ENCODE peak calls at places on chromosomes 12 and 14, in six cellular contexts. L is aorta, H is colonic mucosa, A is hepatocyte, T is heart right ventricle, U is A549. B is an unnamed sample.

GRCh38 chr14:50318031-50318626 is 6.0 kb downstream of the DMAC2L start:
- DNase-seq in A (peak; percentile 38), U (peak; percentile 56), L (no peak), T (no peak), H (no peak), B (peak; percentile 41)

GRCh38 chr12:5706247-5706646 is 238.8 kb downstream of the ANO2 start:
- DNase-seq in H (no peak), U (no peak), A (no peak), L (no peak), T (no peak), B (no peak)

GRCh38 chr14:64951291-64951690 is 8.7 kb upstream of the GPX2 start:
- DNase-seq in T (no peak), L (no peak), U (no peak), A (no peak), H (no peak), B (no peak)

GRCh38 chr12:127537070-127537469 is 729.9 kb upstream of the TMEM132C start:
- DNase-seq in A (no peak), U (no peak), L (no peak), H (no peak), T (no peak), B (no peak)

GRCh38 chr12:8156845-8157244 is at the start of gene ZNF705A:
- DNase-seq in U (peak; percentile 18), A (no peak), H (no peak), L (no peak), T (no peak), B (no peak)

GRCh38 chr12:52903855-52904508 is 894 bp downstream of the KRT8 start:
- DNase-seq in U (peak; percentile 56), L (peak; percentile 59), H (peak; percentile 64), A (peak; percentile 86), T (peak; percentile 23), B (peak; percentile 90)

GRCh38 chr14:92308676-92309075 is 14.3 kb upstream of the SLC24A4 start:
- DNase-seq in U (no peak), A (no peak), T (no peak), H (no peak), L (no peak), B (no peak)

GRCh38 chr14:105377555-105378182 is 20.7 kb upstream of the TEX22 start:
- DNase-seq in U (no peak), H (no peak), T (no peak), A (no peak), L (no peak), B (no peak)

GRCh38 chr12:21527451-21528180 is 1.5 kb downstream of the SPX start:
- DNase-seq in A (peak; percentile 73), H (peak; percentile 25), L (peak; percentile 52), T (peak; percentile 40), U (peak; percentile 70), B (peak; percentile 5)

GRCh38 chr12:101040936-101041335 is 169.1 kb downstream of the SLC5A8 start:
- DNase-seq in A (no peak), T (no peak), L (no peak), H (no peak), U (no peak), B (peak; percentile 7)

GRCh38 chr14:49173765-49174373 is 412.3 kb downstream of the RPS29 start:
- DNase-seq in A (peak; percentile 84), U (peak; percentile 33), L (no peak), T (peak; percentile 30), H (peak; percentile 59), B (peak; percentile 66)

GRCh38 chr12:108815875-108816594 is 41.3 kb downstream of the SSH1 start:
- DNase-seq in A (no peak), L (no peak), T (no peak), H (no peak), U (no peak), B (no peak)

GRCh38 chr12:105492591-105492990 is 162.1 kb downstream of the C12orf75 start:
- DNase-seq in T (no peak), H (no peak), A (peak; percentile 17), U (no peak), L (no peak), B (no peak)

GRCh38 chr12:18074001-18074400 is 16.0 kb downstream of the RERGL start:
- DNase-seq in U (no peak), A (peak; percentile 8), L (no peak), H (no peak), T (no peak), B (no peak)

GRCh38 chr12:108964391-108965166 is 56.3 kb downstream of the SVOP start:
- DNase-seq in U (no peak), T (no peak), H (no peak), L (no peak), A (no peak), B (no peak)

GRCh38 chr14:94173885-94174621 is at the start of gene PPP4R4:
- DNase-seq in L (peak; percentile 90), T (peak; percentile 81), U (peak; percentile 32), H (peak; percentile 79), A (peak; percentile 96), B (peak; percentile 61)

GRCh38 chr14:75614179-75614578 is 35.8 kb downstream of the FLVCR2 start:
- DNase-seq in L (no peak), U (no peak), A (no peak), H (no peak), T (no peak), B (no peak)

GRCh38 chr12:15575797-15576560 is 213.2 kb downstream of the EPS8 start:
- DNase-seq in A (no peak), H (no peak), L (no peak), U (no peak), T (no peak), B (peak; percentile 46)

GRCh38 chr14:73269729-73270651 is 32.7 kb downstream of the PAPLN start:
- DNase-seq in L (peak; percentile 77), A (peak; percentile 43), T (peak; percentile 31), U (no peak), H (peak; percentile 30), B (peak; percentile 17)

GRCh38 chr12:5565933-5566632 is 134.2 kb downstream of the NTF3 start:
- DNase-seq in T (no peak), A (no peak), H (no peak), U (no peak), L (no peak), B (no peak)

GRCh38 chr14:56992332-56992820 is 182.1 kb upstream of the OTX2 start:
- DNase-seq in T (no peak), A (no peak), H (no peak), L (no peak), U (no peak), B (no peak)

GRCh38 chr14:56995010-56995409 is 184.7 kb upstream of the OTX2 start:
- DNase-seq in U (no peak), H (no peak), T (no peak), L (no peak), A (peak; percentile 5), B (no peak)

DNA sequence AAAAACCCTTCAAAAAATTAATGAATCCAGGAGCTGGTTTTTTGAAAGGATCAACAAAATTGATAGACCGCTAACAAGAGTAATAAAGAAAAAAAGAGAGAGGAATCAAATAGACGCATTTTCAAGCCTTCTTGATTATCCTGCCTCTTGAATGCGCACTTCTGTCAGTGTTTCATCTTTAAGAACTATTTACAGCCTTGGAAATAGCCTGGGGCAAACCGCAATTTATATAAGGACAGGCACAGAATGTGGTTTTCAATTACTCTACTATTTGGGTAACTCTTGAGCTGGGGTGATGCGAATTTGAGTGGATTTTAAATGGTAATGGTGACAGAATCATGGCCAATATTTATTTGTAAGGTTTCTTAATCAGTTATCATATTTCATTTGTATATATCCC is 179.1 kb upstream of the OTX2 start:
- DNase-seq in L (no peak), T (no peak), A (no peak), H (no peak), U (no peak), B (no peak)
- H3K4me1 ChIP-seq in L (no peaks in the 10 kb centered on the region), T (no peaks in the 10 kb centered on the region), A (no peaks in the 10 kb centered on the region), H (no peaks in the 10 kb centered on the region), U (no peaks in the 10 kb centered on the region), B (no peaks in the 10 kb centered on the region)

DNA sequence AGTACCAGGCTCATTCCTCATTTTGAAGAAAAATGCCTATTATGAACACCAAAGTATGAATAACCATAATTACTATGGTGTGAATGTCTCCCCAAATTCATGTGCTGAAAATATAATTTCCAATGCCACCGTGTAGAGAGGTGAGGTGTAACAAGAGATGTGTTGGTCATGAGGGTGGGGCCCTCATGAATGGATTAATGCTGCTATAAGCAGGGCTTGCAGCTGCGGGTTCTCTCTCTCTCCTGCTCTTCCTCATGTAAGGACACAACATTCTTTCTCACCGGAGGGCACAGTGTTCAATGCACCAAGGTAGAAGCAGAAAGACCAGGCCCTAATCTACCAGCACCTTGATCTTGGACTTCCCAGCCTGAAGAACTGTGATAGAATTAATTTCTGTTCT is 70.0 kb downstream of the TMTC1 start:
- DNase-seq in A (no peak), T (no peak), U (no peak), H (no peak), L (no peak), B (no peak)
- H3K27ac ChIP-seq in A (no peak overlapping the region), T (no peak overlapping the region), U (no peak overlapping the region), H (no peak overlapping the region), L (no peak overlapping the region), B (no peak overlapping the region)

DNA sequence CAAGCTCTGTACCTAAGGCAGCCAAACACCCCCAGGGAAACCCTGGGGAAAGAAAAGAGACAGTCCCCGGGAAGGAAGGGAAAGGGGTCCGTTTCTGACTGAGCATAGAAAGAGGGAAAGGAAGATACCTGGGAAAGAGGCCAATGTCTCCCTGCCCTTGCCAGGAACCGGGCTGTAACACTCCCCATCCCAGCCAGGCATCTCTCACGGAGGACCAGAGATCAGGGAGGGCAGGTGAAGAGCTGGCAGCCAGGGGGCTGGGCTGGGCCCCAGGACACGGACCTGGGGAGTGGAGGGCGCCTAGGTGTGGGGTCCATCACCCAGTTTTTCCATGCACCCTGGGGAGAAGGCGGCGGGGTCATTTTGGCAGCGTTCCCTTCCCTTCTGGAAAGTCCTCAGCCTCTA is 18.9 kb upstream of the PLEKHH1 start:
- DNase-seq in T (no peak), H (peak; percentile 46), L (peak; percentile 47), A (peak; percentile 36), U (no peak), B (peak; percentile 30)
- H3K4me1 ChIP-seq in T (peaks cover 31% of the 10 kb centered on the region), H (peaks cover 9% of the 10 kb centered on the region), L (no peaks in the 10 kb centered on the region), A (peaks cover 22% of the 10 kb centered on the region), U (no peaks in the 10 kb centered on the region), B (no peaks in the 10 kb centered on the region)

GRCh38 chr14:31993521-31993941 is 83.6 kb upstream of the ARHGAP5 start:
- DNase-seq in A (no peak), L (no peak), T (no peak), H (no peak), U (no peak), B (peak; percentile 58)

GRCh38 chr14:31994391-31995033 is 82.6 kb upstream of the ARHGAP5 start:
- DNase-seq in T (no peak), A (no peak), L (no peak), U (no peak), H (no peak), B (no peak)

GRCh38 chr14:31990959-31991541 is 86.1 kb upstream of the ARHGAP5 start:
- DNase-seq in L (no peak), A (no peak), T (no peak), H (no peak), U (no peak), B (peak; percentile 29)

GRCh38 chr14:31990183-31990862 is 86.8 kb upstream of the ARHGAP5 start:
- DNase-seq in L (no peak), T (no peak), H (no peak), A (no peak), U (no peak), B (no peak)

DNA sequence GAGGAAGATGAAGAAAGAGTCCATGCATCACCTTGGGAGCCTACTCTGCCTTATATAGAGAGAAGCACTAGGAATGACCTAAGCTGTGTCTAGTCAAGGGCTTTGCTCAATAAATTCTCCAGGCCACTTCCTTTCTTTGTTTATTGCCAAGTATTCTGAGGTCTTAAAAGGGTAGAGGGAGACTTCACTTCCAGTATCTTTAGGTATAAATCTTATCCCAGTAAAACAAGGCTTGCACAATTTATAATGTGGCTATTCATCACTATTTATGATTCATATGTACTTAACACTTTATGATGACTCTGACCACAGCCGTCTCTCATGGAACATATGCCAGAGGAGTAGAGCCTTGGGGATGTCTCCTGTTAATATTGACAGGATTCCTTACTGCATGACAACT is 85.1 kb upstream of the ARHGAP5 start:
- DNase-seq in L (no peak), U (no peak), H (no peak), A (peak; percentile 42), T (no peak), B (peak; percentile 72)
- H3K27ac ChIP-seq in L (no peak overlapping the region), U (peak overlapping the region; percentile 49), H (no peak overlapping the region), A (peak overlapping the region; percentile 61), T (no peak overlapping the region), B (no peak overlapping the region)